ENCODE peak calls at places on chromosomes 13 and 19, in five cellular contexts. One of them, this sample, is unnamed.

GRCh38 chr19:48338802-48339660 is 13.7 kb downstream of the EMP3 start:
- DNase-seq in AG04450: no peak
- DNase-seq in effector CD4-positive, alpha-beta T cell: no peak
- DNase-seq in CD8-positive, alpha-beta memory T cell: no peak
- DNase-seq in stimulated activated CD4-positive, alpha-beta T cell treated with anti-CD3 and anti-CD28 coated beads, Interleukin-12 subunit alpha, Interleukin-12 subunit beta, amount 100 ng/mL, for 48 hours: no peak
- DNase-seq in this sample: no peak

GRCh38 chr19:48933382-48933932 is at the start of gene DHDH:
- DNase-seq in CD8-positive, alpha-beta memory T cell: peak
- DNase-seq in stimulated activated CD4-positive, alpha-beta T cell treated with anti-CD3 and anti-CD28 coated beads, Interleukin-12 subunit alpha, Interleukin-12 subunit beta, amount 100 ng/mL, for 48 hours: peak
- DNase-seq in effector CD4-positive, alpha-beta T cell: peak
- DNase-seq in AG04450: no peak
- DNase-seq in this sample: peak

GRCh38 chr19:48812094-48812929 is 1.5 kb upstream of the BCAT2 start:
- DNase-seq in CD8-positive, alpha-beta memory T cell: peak
- DNase-seq in AG04450: no peak
- DNase-seq in stimulated activated CD4-positive, alpha-beta T cell treated with anti-CD3 and anti-CD28 coated beads, Interleukin-12 subunit alpha, Interleukin-12 subunit beta, amount 100 ng/mL, for 48 hours: peak
- DNase-seq in effector CD4-positive, alpha-beta T cell: peak
- DNase-seq in this sample: peak

GRCh38 chr19:4990306-4990705 is 21.4 kb downstream of the KDM4B start:
- DNase-seq in CD8-positive, alpha-beta memory T cell: no peak
- DNase-seq in AG04450: no peak
- DNase-seq in stimulated activated CD4-positive, alpha-beta T cell treated with anti-CD3 and anti-CD28 coated beads, Interleukin-12 subunit alpha, Interleukin-12 subunit beta, amount 100 ng/mL, for 48 hours: no peak
- DNase-seq in effector CD4-positive, alpha-beta T cell: no peak
- DNase-seq in this sample: no peak

GRCh38 chr19:48635263-48635965 is 1.8 kb downstream of the DBP start:
- DNase-seq in stimulated activated CD4-positive, alpha-beta T cell treated with anti-CD3 and anti-CD28 coated beads, Interleukin-12 subunit alpha, Interleukin-12 subunit beta, amount 100 ng/mL, for 48 hours: peak
- DNase-seq in AG04450: no peak
- DNase-seq in effector CD4-positive, alpha-beta T cell: peak
- DNase-seq in CD8-positive, alpha-beta memory T cell: peak
- DNase-seq in this sample: peak

GRCh38 chr13:35700661-35701060 is 224.2 kb upstream of the MAB21L1 start:
- DNase-seq in stimulated activated CD4-positive, alpha-beta T cell treated with anti-CD3 and anti-CD28 coated beads, Interleukin-12 subunit alpha, Interleukin-12 subunit beta, amount 100 ng/mL, for 48 hours: no peak
- DNase-seq in AG04450: no peak
- DNase-seq in effector CD4-positive, alpha-beta T cell: no peak
- DNase-seq in CD8-positive, alpha-beta memory T cell: no peak
- DNase-seq in this sample: peak

GRCh38 chr13:113084943-113085540 is 20.5 kb upstream of the F7 start:
- DNase-seq in CD8-positive, alpha-beta memory T cell: peak
- DNase-seq in stimulated activated CD4-positive, alpha-beta T cell treated with anti-CD3 and anti-CD28 coated beads, Interleukin-12 subunit alpha, Interleukin-12 subunit beta, amount 100 ng/mL, for 48 hours: no peak
- DNase-seq in effector CD4-positive, alpha-beta T cell: no peak
- DNase-seq in AG04450: no peak
- DNase-seq in this sample: no peak

GRCh38 chr13:85497652-85498051 is 301.6 kb downstream of the SLITRK6 start:
- DNase-seq in CD8-positive, alpha-beta memory T cell: no peak
- DNase-seq in stimulated activated CD4-positive, alpha-beta T cell treated with anti-CD3 and anti-CD28 coated beads, Interleukin-12 subunit alpha, Interleukin-12 subunit beta, amount 100 ng/mL, for 48 hours: no peak
- DNase-seq in effector CD4-positive, alpha-beta T cell: no peak
- DNase-seq in AG04450: peak
- DNase-seq in this sample: peak

GRCh38 chr19:45376045-45376724 is 5.8 kb upstream of the ERCC2 start:
- DNase-seq in CD8-positive, alpha-beta memory T cell: no peak
- DNase-seq in AG04450: peak
- DNase-seq in effector CD4-positive, alpha-beta T cell: no peak
- DNase-seq in stimulated activated CD4-positive, alpha-beta T cell treated with anti-CD3 and anti-CD28 coated beads, Interleukin-12 subunit alpha, Interleukin-12 subunit beta, amount 100 ng/mL, for 48 hours: no peak
- DNase-seq in this sample: peak

GRCh38 chr13:110841406-110841805 is 73.5 kb downstream of the ANKRD10 start:
- DNase-seq in AG04450: no peak
- DNase-seq in stimulated activated CD4-positive, alpha-beta T cell treated with anti-CD3 and anti-CD28 coated beads, Interleukin-12 subunit alpha, Interleukin-12 subunit beta, amount 100 ng/mL, for 48 hours: no peak
- DNase-seq in CD8-positive, alpha-beta memory T cell: no peak
- DNase-seq in effector CD4-positive, alpha-beta T cell: no peak
- DNase-seq in this sample: no peak

GRCh38 chr19:44927746-44928145 is 13.3 kb downstream of the APOC1 start:
- DNase-seq in stimulated activated CD4-positive, alpha-beta T cell treated with anti-CD3 and anti-CD28 coated beads, Interleukin-12 subunit alpha, Interleukin-12 subunit beta, amount 100 ng/mL, for 48 hours: no peak
- DNase-seq in effector CD4-positive, alpha-beta T cell: no peak
- DNase-seq in AG04450: no peak
- DNase-seq in CD8-positive, alpha-beta memory T cell: no peak
- DNase-seq in this sample: peak

GRCh38 chr13:51154029-51154555 is 43.0 kb upstream of the C13orf42 start:
- DNase-seq in AG04450: no peak
- DNase-seq in CD8-positive, alpha-beta memory T cell: no peak
- DNase-seq in effector CD4-positive, alpha-beta T cell: no peak
- DNase-seq in stimulated activated CD4-positive, alpha-beta T cell treated with anti-CD3 and anti-CD28 coated beads, Interleukin-12 subunit alpha, Interleukin-12 subunit beta, amount 100 ng/mL, for 48 hours: peak
- DNase-seq in this sample: peak

GRCh38 chr13:113786262-113786841 is 27.3 kb downstream of the TMEM255B start:
- DNase-seq in AG04450: peak
- DNase-seq in CD8-positive, alpha-beta memory T cell: no peak
- DNase-seq in effector CD4-positive, alpha-beta T cell: no peak
- DNase-seq in stimulated activated CD4-positive, alpha-beta T cell treated with anti-CD3 and anti-CD28 coated beads, Interleukin-12 subunit alpha, Interleukin-12 subunit beta, amount 100 ng/mL, for 48 hours: no peak
- DNase-seq in this sample: peak

GRCh38 chr19:11418518-11419506 is at the start of gene RGL3:
- DNase-seq in AG04450: no peak
- DNase-seq in CD8-positive, alpha-beta memory T cell: no peak
- DNase-seq in stimulated activated CD4-positive, alpha-beta T cell treated with anti-CD3 and anti-CD28 coated beads, Interleukin-12 subunit alpha, Interleukin-12 subunit beta, amount 100 ng/mL, for 48 hours: no peak
- DNase-seq in effector CD4-positive, alpha-beta T cell: no peak
- DNase-seq in this sample: peak

GRCh38 chr13:33251131-33251629 is 34.4 kb downstream of the STARD13 start:
- DNase-seq in effector CD4-positive, alpha-beta T cell: no peak
- DNase-seq in stimulated activated CD4-positive, alpha-beta T cell treated with anti-CD3 and anti-CD28 coated beads, Interleukin-12 subunit alpha, Interleukin-12 subunit beta, amount 100 ng/mL, for 48 hours: no peak
- DNase-seq in AG04450: peak
- DNase-seq in CD8-positive, alpha-beta memory T cell: no peak
- DNase-seq in this sample: peak

GRCh38 chr19:5434351-5434917 is 20.8 kb upstream of the ZNRF4 start:
- DNase-seq in stimulated activated CD4-positive, alpha-beta T cell treated with anti-CD3 and anti-CD28 coated beads, Interleukin-12 subunit alpha, Interleukin-12 subunit beta, amount 100 ng/mL, for 48 hours: no peak
- DNase-seq in AG04450: no peak
- DNase-seq in CD8-positive, alpha-beta memory T cell: no peak
- DNase-seq in effector CD4-positive, alpha-beta T cell: no peak
- DNase-seq in this sample: no peak

GRCh38 chr13:107375701-107376350 is 807.9 kb upstream of the ARGLU1 start:
- DNase-seq in stimulated activated CD4-positive, alpha-beta T cell treated with anti-CD3 and anti-CD28 coated beads, Interleukin-12 subunit alpha, Interleukin-12 subunit beta, amount 100 ng/mL, for 48 hours: no peak
- DNase-seq in AG04450: no peak
- DNase-seq in CD8-positive, alpha-beta memory T cell: no peak
- DNase-seq in effector CD4-positive, alpha-beta T cell: no peak
- DNase-seq in this sample: no peak

GRCh38 chr19:33463194-33463593 is 58.4 kb downstream of the PEPD start:
- DNase-seq in CD8-positive, alpha-beta memory T cell: no peak
- DNase-seq in stimulated activated CD4-positive, alpha-beta T cell treated with anti-CD3 and anti-CD28 coated beads, Interleukin-12 subunit alpha, Interleukin-12 subunit beta, amount 100 ng/mL, for 48 hours: no peak
- DNase-seq in effector CD4-positive, alpha-beta T cell: no peak
- DNase-seq in AG04450: no peak
- DNase-seq in this sample: no peak

GRCh38 chr19:19480688-19481087 is 34.7 kb downstream of the TSSK6 start:
- DNase-seq in stimulated activated CD4-positive, alpha-beta T cell treated with anti-CD3 and anti-CD28 coated beads, Interleukin-12 subunit alpha, Interleukin-12 subunit beta, amount 100 ng/mL, for 48 hours: no peak
- DNase-seq in effector CD4-positive, alpha-beta T cell: no peak
- DNase-seq in CD8-positive, alpha-beta memory T cell: no peak
- DNase-seq in AG04450: no peak
- DNase-seq in this sample: no peak

GRCh38 chr19:281156-281853 is 9.9 kb downstream of the PLPP2 start:
- DNase-seq in AG04450: no peak
- DNase-seq in stimulated activated CD4-positive, alpha-beta T cell treated with anti-CD3 and anti-CD28 coated beads, Interleukin-12 subunit alpha, Interleukin-12 subunit beta, amount 100 ng/mL, for 48 hours: no peak
- DNase-seq in CD8-positive, alpha-beta memory T cell: no peak
- DNase-seq in effector CD4-positive, alpha-beta T cell: no peak
- DNase-seq in this sample: no peak

GRCh38 chr13:41995946-41996345 is 35.0 kb upstream of the VWA8 start:
- DNase-seq in CD8-positive, alpha-beta memory T cell: no peak
- DNase-seq in AG04450: no peak
- DNase-seq in effector CD4-positive, alpha-beta T cell: no peak
- DNase-seq in stimulated activated CD4-positive, alpha-beta T cell treated with anti-CD3 and anti-CD28 coated beads, Interleukin-12 subunit alpha, Interleukin-12 subunit beta, amount 100 ng/mL, for 48 hours: no peak
- DNase-seq in this sample: no peak

GRCh38 chr13:110183925-110184324 is 123.0 kb downstream of the COL4A1 start:
- DNase-seq in stimulated activated CD4-positive, alpha-beta T cell treated with anti-CD3 and anti-CD28 coated beads, Interleukin-12 subunit alpha, Interleukin-12 subunit beta, amount 100 ng/mL, for 48 hours: no peak
- DNase-seq in effector CD4-positive, alpha-beta T cell: no peak
- DNase-seq in CD8-positive, alpha-beta memory T cell: no peak
- DNase-seq in AG04450: no peak
- DNase-seq in this sample: no peak

GRCh38 chr19:44903602-44904425 is 1.8 kb upstream of the APOE start:
- DNase-seq in effector CD4-positive, alpha-beta T cell: peak
- DNase-seq in stimulated activated CD4-positive, alpha-beta T cell treated with anti-CD3 and anti-CD28 coated beads, Interleukin-12 subunit alpha, Interleukin-12 subunit beta, amount 100 ng/mL, for 48 hours: peak
- DNase-seq in AG04450: no peak
- DNase-seq in CD8-positive, alpha-beta memory T cell: peak
- DNase-seq in this sample: peak

GRCh38 chr19:4103073-4103418 is 20.9 kb downstream of the MAP2K2 start:
- DNase-seq in AG04450: no peak
- DNase-seq in CD8-positive, alpha-beta memory T cell: no peak
- DNase-seq in stimulated activated CD4-positive, alpha-beta T cell treated with anti-CD3 and anti-CD28 coated beads, Interleukin-12 subunit alpha, Interleukin-12 subunit beta, amount 100 ng/mL, for 48 hours: no peak
- DNase-seq in effector CD4-positive, alpha-beta T cell: no peak
- DNase-seq in this sample: no peak

GRCh38 chr19:43564800-43565199 is 10.5 kb downstream of the XRCC1 start:
- DNase-seq in AG04450: no peak
- DNase-seq in stimulated activated CD4-positive, alpha-beta T cell treated with anti-CD3 and anti-CD28 coated beads, Interleukin-12 subunit alpha, Interleukin-12 subunit beta, amount 100 ng/mL, for 48 hours: no peak
- DNase-seq in effector CD4-positive, alpha-beta T cell: no peak
- DNase-seq in CD8-positive, alpha-beta memory T cell: no peak
- DNase-seq in this sample: no peak

GRCh38 chr13:43963726-43964125 is 84.0 kb downstream of the LACC1 start:
- DNase-seq in CD8-positive, alpha-beta memory T cell: no peak
- DNase-seq in effector CD4-positive, alpha-beta T cell: no peak
- DNase-seq in AG04450: no peak
- DNase-seq in stimulated activated CD4-positive, alpha-beta T cell treated with anti-CD3 and anti-CD28 coated beads, Interleukin-12 subunit alpha, Interleukin-12 subunit beta, amount 100 ng/mL, for 48 hours: no peak
- DNase-seq in this sample: no peak

GRCh38 chr13:39406688-39407087 is 196.3 kb downstream of the LHFPL6 start:
- DNase-seq in stimulated activated CD4-positive, alpha-beta T cell treated with anti-CD3 and anti-CD28 coated beads, Interleukin-12 subunit alpha, Interleukin-12 subunit beta, amount 100 ng/mL, for 48 hours: no peak
- DNase-seq in CD8-positive, alpha-beta memory T cell: no peak
- DNase-seq in AG04450: no peak
- DNase-seq in effector CD4-positive, alpha-beta T cell: no peak
- DNase-seq in this sample: no peak

GRCh38 chr19:38745316-38745715 is 1.0 kb upstream of the CAPN12 start:
- DNase-seq in effector CD4-positive, alpha-beta T cell: no peak
- DNase-seq in AG04450: no peak
- DNase-seq in stimulated activated CD4-positive, alpha-beta T cell treated with anti-CD3 and anti-CD28 coated beads, Interleukin-12 subunit alpha, Interleukin-12 subunit beta, amount 100 ng/mL, for 48 hours: no peak
- DNase-seq in CD8-positive, alpha-beta memory T cell: no peak
- DNase-seq in this sample: no peak

GRCh38 chr19:41214161-41214560 is 4.9 kb upstream of the AXL start:
- DNase-seq in AG04450: no peak
- DNase-seq in effector CD4-positive, alpha-beta T cell: no peak
- DNase-seq in stimulated activated CD4-positive, alpha-beta T cell treated with anti-CD3 and anti-CD28 coated beads, Interleukin-12 subunit alpha, Interleukin-12 subunit beta, amount 100 ng/mL, for 48 hours: no peak
- DNase-seq in CD8-positive, alpha-beta memory T cell: no peak
- DNase-seq in this sample: no peak

GRCh38 chr19:4322942-4323665 is 15.5 kb downstream of the STAP2 start:
- DNase-seq in CD8-positive, alpha-beta memory T cell: no peak
- DNase-seq in stimulated activated CD4-positive, alpha-beta T cell treated with anti-CD3 and anti-CD28 coated beads, Interleukin-12 subunit alpha, Interleukin-12 subunit beta, amount 100 ng/mL, for 48 hours: no peak
- DNase-seq in AG04450: no peak
- DNase-seq in effector CD4-positive, alpha-beta T cell: no peak
- DNase-seq in this sample: no peak

GRCh38 chr13:60326273-60326672 is 70.7 kb upstream of the TDRD3 start:
- DNase-seq in stimulated activated CD4-positive, alpha-beta T cell treated with anti-CD3 and anti-CD28 coated beads, Interleukin-12 subunit alpha, Interleukin-12 subunit beta, amount 100 ng/mL, for 48 hours: no peak
- DNase-seq in AG04450: no peak
- DNase-seq in CD8-positive, alpha-beta memory T cell: no peak
- DNase-seq in effector CD4-positive, alpha-beta T cell: no peak
- DNase-seq in this sample: no peak

GRCh38 chr13:48730971-48731658 is 77.4 kb downstream of the CYSLTR2 start:
- DNase-seq in AG04450: no peak
- DNase-seq in stimulated activated CD4-positive, alpha-beta T cell treated with anti-CD3 and anti-CD28 coated beads, Interleukin-12 subunit alpha, Interleukin-12 subunit beta, amount 100 ng/mL, for 48 hours: no peak
- DNase-seq in CD8-positive, alpha-beta memory T cell: no peak
- DNase-seq in effector CD4-positive, alpha-beta T cell: no peak
- DNase-seq in this sample: no peak

GRCh38 chr19:38417544-38418506 is 8.2 kb downstream of the RASGRP4 start:
- DNase-seq in AG04450: no peak
- DNase-seq in CD8-positive, alpha-beta memory T cell: peak
- DNase-seq in effector CD4-positive, alpha-beta T cell: peak
- DNase-seq in stimulated activated CD4-positive, alpha-beta T cell treated with anti-CD3 and anti-CD28 coated beads, Interleukin-12 subunit alpha, Interleukin-12 subunit beta, amount 100 ng/mL, for 48 hours: peak
- DNase-seq in this sample: no peak

GRCh38 chr13:98961204-98962105 is 16.4 kb downstream of the DOCK9 start:
- DNase-seq in AG04450: no peak
- DNase-seq in effector CD4-positive, alpha-beta T cell: no peak
- DNase-seq in CD8-positive, alpha-beta memory T cell: no peak
- DNase-seq in stimulated activated CD4-positive, alpha-beta T cell treated with anti-CD3 and anti-CD28 coated beads, Interleukin-12 subunit alpha, Interleukin-12 subunit beta, amount 100 ng/mL, for 48 hours: no peak
- DNase-seq in this sample: no peak

GRCh38 chr13:28204690-28205443 is 66.5 kb downstream of the PAN3 start:
- DNase-seq in effector CD4-positive, alpha-beta T cell: no peak
- DNase-seq in stimulated activated CD4-positive, alpha-beta T cell treated with anti-CD3 and anti-CD28 coated beads, Interleukin-12 subunit alpha, Interleukin-12 subunit beta, amount 100 ng/mL, for 48 hours: peak
- DNase-seq in CD8-positive, alpha-beta memory T cell: no peak
- DNase-seq in AG04450: no peak
- DNase-seq in this sample: no peak

GRCh38 chr19:46610851-46611770 is 10.0 kb downstream of the CALM3 start:
- DNase-seq in effector CD4-positive, alpha-beta T cell: no peak
- DNase-seq in AG04450: no peak
- DNase-seq in CD8-positive, alpha-beta memory T cell: peak
- DNase-seq in stimulated activated CD4-positive, alpha-beta T cell treated with anti-CD3 and anti-CD28 coated beads, Interleukin-12 subunit alpha, Interleukin-12 subunit beta, amount 100 ng/mL, for 48 hours: no peak
- DNase-seq in this sample: peak

This sample was measured in hepatic stellate cell.